ENCODE peak calls at places on chromosomes 5 and 9, in six cellular contexts. K is kidney, Y is SK-N-SH, G is IMR-90, F is astrocyte, O is adipocyte. R is an unnamed sample.

GRCh38 chr9:137048655-137049543 is 2.9 kb upstream of the NPDC1 start:
- DNase-seq in F (no peak), G (no peak), Y (peak), K (no peak), O (no peak), R (peak)

GRCh38 chr5:133370281-133370890 is 242.0 kb downstream of the FSTL4 start:
- DNase-seq in F (peak), O (no peak), G (no peak), K (no peak), Y (no peak), R (no peak)

GRCh38 chr5:59079622-59080620 is 497.0 kb downstream of the RAB3C start:
- DNase-seq in F (peak), O (peak), G (peak), K (no peak), Y (no peak), R (no peak)

GRCh38 chr9:117957267-117957666 is 253.1 kb downstream of the TLR4 start:
- DNase-seq in G (no peak), Y (no peak), O (no peak), F (no peak), K (no peak), R (no peak)

GRCh38 chr5:90329911-90330310 is 79.6 kb downstream of the CETN3 start:
- DNase-seq in Y (no peak), K (no peak), O (no peak), F (no peak), G (no peak), R (no peak)

GRCh38 chr5:31029925-31030324 is 163.6 kb upstream of the CDH6 start:
- DNase-seq in Y (peak), K (no peak), O (no peak), F (no peak), G (no peak), R (peak)

GRCh38 chr5:76479973-76480667 is 77.0 kb downstream of the IQGAP2 start:
- DNase-seq in G (no peak), Y (no peak), F (no peak), O (no peak), K (no peak), R (no peak)

GRCh38 chr5:143751342-143751741 is 60.6 kb upstream of the HMHB1 start:
- DNase-seq in O (no peak), Y (no peak), K (no peak), G (no peak), F (no peak), R (no peak)

GRCh38 chr5:2293906-2294305 is 411.2 kb upstream of the IRX4 start:
- DNase-seq in O (no peak), Y (no peak), G (no peak), K (no peak), F (no peak), R (peak)

GRCh38 chr5:122077451-122078115 is 476 bp downstream of the LOX start:
- DNase-seq in Y (peak), K (peak), G (no peak), O (peak), F (no peak), R (peak)

GRCh38 chr5:106797996-106798395 is 872.7 kb downstream of the EFNA5 start:
- DNase-seq in O (peak), K (no peak), Y (no peak), G (no peak), F (no peak), R (no peak)

GRCh38 chr9:19127881-19128719 is 808 bp upstream of the PLIN2 start:
- DNase-seq in Y (peak), O (peak), G (no peak), F (no peak), K (peak), R (peak)

GRCh38 chr5:96781031-96781733 is 26.6 kb downstream of the ERAP1 start:
- DNase-seq in O (peak), Y (no peak), F (peak), K (no peak), G (peak), R (no peak)

GRCh38 chr5:179953934-179954833 is 46.5 kb upstream of the TBC1D9B start:
- DNase-seq in F (peak), G (peak), O (peak), K (no peak), Y (no peak), R (no peak)
- H3K9ac ChIP-seq in F (no peak), G (no peak), O (no peak), K (no peak), Y (no peak), R (no peak)

GRCh38 chr5:159359408-159359807 is 29.1 kb upstream of the IL12B start:
- DNase-seq in O (no peak), G (no peak), Y (no peak), K (no peak), F (no peak), R (no peak)

GRCh38 chr5:159353661-159354252 is 23.5 kb upstream of the IL12B start:
- DNase-seq in K (no peak), F (peak), Y (no peak), G (peak), O (no peak), R (no peak)
- H3K9ac ChIP-seq in K (no peak), F (no peak), Y (no peak), G (no peak), O (no peak), R (no peak)

GRCh38 chr5:169268019-169268418 is 32.9 kb downstream of the SLIT3 start:
- DNase-seq in G (no peak), K (no peak), F (no peak), Y (no peak), O (peak), R (no peak)
- H3K9ac ChIP-seq in G (no peak), K (no peak), F (no peak), Y (no peak), O (no peak), R (no peak)

GRCh38 chr5:80191991-80192398 is 63.9 kb downstream of the SERINC5 start:
- DNase-seq in Y (no peak), K (peak), G (no peak), O (no peak), F (no peak), R (peak)
- H3K9ac ChIP-seq in Y (no peak), K (no peak), G (no peak), O (no peak), F (no peak), R (no peak)

R was measured in H9.